ENCODE peak calls at places on chromosomes 5 and 9, in nine cellular contexts. H, J, P, X, R, B, U, F and T are unnamed samples.

GRCh38 chr5:81077105-81077504 is 116.9 kb downstream of the RASGRF2 start:
- DNase-seq in H (no peak), J (no peak), X (no peak), B (no peak), U (no peak), P (no peak), R (no peak), F (no peak), T (no peak)

GRCh38 chr9:86521936-86522335 is 167.7 kb upstream of the TUT7 start:
- DNase-seq in R (peak; percentile 61), J (no peak), U (no peak), H (no peak), X (no peak), P (no peak), B (no peak), F (no peak), T (no peak)

GRCh38 chr5:159412284-159413046 is 82.2 kb upstream of the IL12B start:
- DNase-seq in J (no peak), H (no peak), R (no peak), P (no peak), F (no peak), B (no peak), X (no peak), U (no peak), T (no peak)

GRCh38 chr5:81233080-81233634 is at the start of gene CKMT2:
- DNase-seq in J (peak; percentile 81), R (peak; percentile 34), B (no peak), U (peak; percentile 23), F (peak; percentile 95), H (no peak), X (no peak), P (peak; percentile 54), T (no peak)

GRCh38 chr5:31492824-31493223 is 39.1 kb downstream of the DROSHA start:
- DNase-seq in P (no peak), X (no peak), J (no peak), H (no peak), B (no peak), U (no peak), F (peak; percentile 55), R (peak; percentile 25), T (no peak)

GRCh38 chr9:94937214-94937903 is 210.9 kb downstream of the AOPEP start:
- DNase-seq in X (no peak), F (no peak), P (no peak), U (peak; percentile 82), J (no peak), B (peak; percentile 95), H (peak; percentile 86), R (peak; percentile 96), T (peak; percentile 79)

GRCh38 chr5:38258319-38259061 is at the start of gene EGFLAM:
- DNase-seq in J (no peak), H (peak; percentile 20), R (peak; percentile 1), U (no peak), X (peak; percentile 83), P (peak; percentile 30), F (peak; percentile 75), B (no peak), T (no peak)

GRCh38 chr5:177325868-177326381 is 14.2 kb upstream of the MXD3 start:
- DNase-seq in F (no peak), U (no peak), J (peak; percentile 11), P (no peak), H (no peak), X (no peak), B (no peak), R (no peak), T (no peak)

GRCh38 chr5:54571462-54571861 is 53.9 kb downstream of the SNX18 start:
- DNase-seq in P (no peak), U (no peak), B (no peak), R (no peak), H (no peak), F (peak; percentile 35), X (no peak), J (no peak), T (no peak)

GRCh38 chr9:122403381-122404002 is 32.7 kb downstream of the PTGS1 start:
- DNase-seq in U (no peak), J (no peak), B (peak; percentile 67), H (no peak), X (no peak), P (no peak), F (no peak), R (no peak), T (peak; percentile 76)

GRCh38 chr5:160327829-160328228 is 15.5 kb upstream of the CCNJL start:
- DNase-seq in U (no peak), H (no peak), B (no peak), F (no peak), P (no peak), J (no peak), X (no peak), R (no peak), T (no peak)

GRCh38 chr5:16713386-16713928 is 96.7 kb upstream of the RETREG1 start:
- DNase-seq in H (no peak), B (no peak), X (peak; percentile 82), P (no peak), F (peak; percentile 59), U (peak; percentile 20), R (peak; percentile 70), J (no peak), T (no peak)

GRCh38 chr5:157748740-157749461 is 5.4 kb downstream of the LSM11 start:
- DNase-seq in B (peak; percentile 38), U (peak; percentile 95), X (no peak), P (no peak), F (no peak), R (peak; percentile 84), H (peak; percentile 20), J (no peak), T (no peak)

GRCh38 chr9:10566853-10567252 is 45.9 kb downstream of the PTPRD start:
- DNase-seq in P (no peak), R (no peak), B (no peak), F (no peak), U (no peak), J (no peak), X (no peak), H (no peak), T (no peak)

GRCh38 chr9:130234340-130235260 is 31.0 kb upstream of the HMCN2 start:
- DNase-seq in H (no peak), U (peak; percentile 50), F (no peak), P (no peak), X (no peak), R (peak; percentile 51), J (peak; percentile 39), B (no peak), T (no peak)

GRCh38 chr9:112446518-112446917 is 40.1 kb upstream of the KIAA1958 start:
- DNase-seq in R (no peak), J (no peak), H (no peak), F (no peak), B (no peak), U (no peak), X (no peak), P (no peak), T (no peak)

GRCh38 chr9:112446080-112446479 is 40.5 kb upstream of the KIAA1958 start:
- DNase-seq in J (no peak), U (no peak), P (no peak), B (no peak), R (no peak), X (no peak), H (no peak), F (no peak), T (no peak)

GRCh38 chr9:112445196-112445595 is 41.4 kb upstream of the KIAA1958 start:
- DNase-seq in X (no peak), R (no peak), H (no peak), F (no peak), P (no peak), J (no peak), U (no peak), B (no peak), T (no peak)

GRCh38 chr9:112443636-112444035 is 43.0 kb upstream of the KIAA1958 start:
- DNase-seq in B (no peak), P (no peak), X (no peak), F (no peak), U (no peak), R (no peak), H (no peak), J (no peak), T (no peak)

GRCh38 chr9:112443200-112443599 is 43.4 kb upstream of the KIAA1958 start:
- DNase-seq in X (no peak), H (peak; percentile 23), U (peak; percentile 14), P (no peak), R (peak; percentile 37), B (no peak), F (no peak), J (no peak), T (no peak)
- TF ChIP-seq CTCF in X (peak; percentile 63), H (peak; percentile 53), U (peak; percentile 70), P (peak; percentile 38), R (peak; percentile 56), B (peak; percentile 45), F (peak; percentile 54), J (peak; percentile 44), T (peak; percentile 48)

DNA sequence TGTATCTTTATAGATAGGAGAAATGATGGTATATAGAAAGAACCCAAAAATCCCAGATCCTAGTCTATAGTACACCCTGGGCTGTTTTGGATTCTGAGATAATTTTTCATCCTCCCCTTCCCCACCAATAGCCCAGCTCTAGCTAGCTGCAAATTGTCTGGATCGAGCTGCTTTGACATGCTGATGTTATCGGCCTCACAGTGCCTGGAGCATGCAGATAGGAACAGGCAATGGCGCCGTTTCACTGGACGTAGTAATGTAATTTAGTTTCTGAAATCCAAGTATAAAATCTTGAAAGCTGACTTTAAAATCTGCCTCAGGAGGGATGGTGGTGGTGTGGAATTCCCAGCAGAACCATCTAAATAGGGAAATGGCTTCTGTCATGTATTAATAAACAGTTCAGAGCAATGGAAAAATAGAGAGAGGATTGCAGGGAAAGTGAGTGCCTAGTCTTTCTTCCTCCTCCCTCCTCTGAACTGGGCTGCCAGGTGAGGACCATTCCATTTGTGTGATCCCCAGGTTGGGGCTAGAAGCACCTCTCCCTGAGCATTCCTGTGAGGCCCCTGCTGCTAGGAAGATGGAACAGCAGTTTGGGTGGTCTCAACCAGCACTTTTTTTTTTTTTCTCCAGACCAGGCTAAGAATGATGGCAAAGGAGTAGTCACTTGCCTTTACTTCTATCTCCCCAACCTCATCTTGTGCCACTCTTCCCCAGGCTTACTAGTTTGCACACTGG is 31.9 kb downstream of the FAM219A start:
- DNase-seq in R (no peak), P (no peak), H (no peak), X (peak; percentile 65), F (peak; percentile 39), U (no peak), J (no peak), B (no peak), T (no peak)
- TF ChIP-seq CTCF in R (no peak), P (no peak), H (no peak), X (no peak), F (peak; percentile 31), U (peak; percentile 5), J (no peak), B (no peak), T (no peak)

GRCh38 chr9:133347985-133348762 is at the start of the genes MED22 and RPL7A:
- DNase-seq in X (peak; percentile 92), F (peak; percentile 94), R (peak; percentile 98), J (peak; percentile 95), B (peak; percentile 91), H (peak; percentile 96), P (peak; percentile 90), U (peak; percentile 98), T (peak; percentile 91)
- TF ChIP-seq CTCF in X (no peak), F (no peak), R (no peak), J (no peak), B (no peak), H (no peak), P (no peak), U (no peak), T (no peak)

DNA sequence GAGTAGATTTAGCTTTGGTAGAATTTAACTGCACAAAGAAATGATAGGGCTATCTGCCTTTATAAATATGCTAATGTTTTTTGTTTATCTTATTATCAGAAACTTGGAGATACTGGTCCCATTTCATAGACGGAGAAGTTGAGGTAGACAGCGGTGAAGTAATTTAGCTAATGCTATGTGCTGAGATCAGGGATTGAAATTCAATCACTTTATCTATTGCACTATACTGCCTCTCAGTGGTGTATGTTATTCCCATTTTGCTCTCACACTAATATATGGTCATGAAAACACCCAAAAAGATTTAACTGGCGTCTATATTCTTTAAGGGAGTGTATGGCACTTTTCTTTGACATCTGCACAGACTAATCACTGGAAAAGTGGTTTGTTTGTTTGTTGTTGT is 725.9 kb upstream of the WWC1 start:
- DNase-seq in H (peak; percentile 20), X (peak; percentile 39), U (peak; percentile 11), F (no peak), P (no peak), B (no peak), R (peak; percentile 60), J (no peak), T (no peak)
- TF ChIP-seq CTCF in H (peak; percentile 51), X (peak; percentile 60), U (peak; percentile 30), F (peak; percentile 57), P (peak; percentile 59), B (peak; percentile 6), R (peak; percentile 46), J (peak; percentile 15), T (peak; percentile 15)